ENCODE peak calls at places on chromosomes 4 and X, in five cellular contexts. X is endothelial cell of umbilical vein, N is transverse colon, P is prostate gland, F is GM23338. Z is an unnamed sample.

GRCh38 chr4:7740866-7741525 is 198.7 kb downstream of the AFAP1 start:
- DNase-seq in F (no peak), N (no peak), P (no peak), X (no peak), Z (no peak)

GRCh38 chrX:119427024-119427794 is 28.1 kb downstream of the SLC25A43 start:
- DNase-seq in N (peak), F (peak), X (no peak), P (no peak), Z (no peak)

GRCh38 chr4:6907658-6908191 is 1.9 kb upstream of the TBC1D14 start:
- DNase-seq in X (peak), N (peak), P (peak), F (peak), Z (peak)

GRCh38 chr4:129109965-129110824 is 14.2 kb downstream of the C4orf33 start:
- DNase-seq in P (no peak), F (peak), N (no peak), X (no peak), Z (no peak)

GRCh38 chrX:47706575-47706974 is 47.6 kb upstream of the UXT start:
- DNase-seq in P (no peak), N (no peak), X (no peak), F (no peak), Z (no peak)

GRCh38 chr4:152936446-152937279 is 540 bp downstream of the FHDC1 start:
- DNase-seq in F (peak), X (peak), N (peak), P (peak), Z (no peak)

GRCh38 chrX:24341795-24342194 is 18.6 kb upstream of the SUPT20HL1 start:
- DNase-seq in P (no peak), X (peak), N (no peak), F (no peak), Z (no peak)

GRCh38 chr4:19236473-19236872 is 1015.2 kb upstream of the SLIT2 start:
- DNase-seq in P (no peak), N (no peak), X (no peak), F (no peak), Z (no peak)

GRCh38 chr4:7427326-7428260 is 7.1 kb downstream of the PSAPL1 start:
- DNase-seq in F (no peak), N (peak), X (no peak), P (no peak), Z (peak)

GRCh38 chr4:187127456-187127855 is 403.8 kb upstream of the FAT1 start:
- DNase-seq in P (no peak), F (no peak), N (no peak), X (no peak), Z (no peak)

GRCh38 chrX:9847071-9847470 is 60.8 kb downstream of the SHROOM2 start:
- DNase-seq in N (no peak), P (no peak), F (no peak), X (peak), Z (no peak)

GRCh38 chrX:16188687-16189086 is 21.4 kb downstream of the MAGEB17 start:
- DNase-seq in X (peak), N (no peak), P (no peak), F (no peak), Z (no peak)

GRCh38 chr4:6892190-6892908 is 17.3 kb upstream of the TBC1D14 start:
- DNase-seq in X (no peak), N (peak), P (peak), F (peak), Z (peak)

GRCh38 chr4:114563536-114564315 is 34.9 kb upstream of the UGT8 start:
- DNase-seq in X (no peak), F (peak), P (no peak), N (no peak), Z (no peak)

GRCh38 chr4:108072300-108072699 is 82.6 kb downstream of the HADH start:
- DNase-seq in P (no peak), N (peak), X (no peak), F (no peak), Z (no peak)

GRCh38 chr4:48315728-48316630 is 25.4 kb upstream of the SLAIN2 start:
- DNase-seq in F (peak), X (peak), N (no peak), P (peak), Z (no peak)

GRCh38 chr4:151266542-151266941 is 10.4 kb upstream of the PRSS48 start:
- DNase-seq in N (no peak), X (peak), P (no peak), F (no peak), Z (no peak)

GRCh38 chr4:105572296-105572695 is 19.9 kb downstream of the ARHGEF38 start:
- DNase-seq in N (no peak), X (no peak), F (no peak), P (no peak), Z (no peak)

GRCh38 chrX:40061871-40062524 is 35.8 kb downstream of the BCOR start:
- DNase-seq in P (no peak), F (no peak), N (no peak), X (no peak), Z (no peak)

GRCh38 chrX:49184294-49185061 is 1.7 kb downstream of the PRICKLE3 start:
- DNase-seq in P (peak), F (peak), X (peak), N (peak), Z (peak)

GRCh38 chr4:134552063-134552462 is 350.5 kb upstream of the PABPC4L start:
- DNase-seq in X (no peak), N (no peak), P (no peak), F (peak), Z (no peak)

GRCh38 chr4:14650127-14650526 is 352.2 kb upstream of the CPEB2 start:
- DNase-seq in X (no peak), N (no peak), F (no peak), P (no peak), Z (no peak)

GRCh38 chr4:25770844-25771243 is 91.9 kb downstream of the SEL1L3 start:
- DNase-seq in N (no peak), P (no peak), X (no peak), F (no peak), Z (no peak)
- TF ChIP-seq POLR2AphosphoS5 in N (no peak), P (no peak), X (no peak), F (no peak), Z (no peak)

GRCh38 chrX:51892921-51893745 is at the start of gene MAGED1:
- DNase-seq in F (peak), N (peak), X (peak), P (peak), Z (peak)
- TF ChIP-seq POLR2AphosphoS5 in F (peak), N (peak), X (peak), P (peak), Z (peak)

GRCh38 chrX:93591398-93591797 is 82.0 kb downstream of the NAP1L3 start:
- DNase-seq in X (no peak), N (no peak), F (peak), P (no peak), Z (no peak)
- TF ChIP-seq POLR2AphosphoS5 in X (no peak), N (no peak), F (no peak), P (no peak), Z (no peak)

GRCh38 chr4:99413160-99413559 is 22.0 kb downstream of the ADH7 start:
- DNase-seq in F (no peak), N (no peak), X (no peak), P (no peak), Z (no peak)
- TF ChIP-seq POLR2AphosphoS5 in F (no peak), N (no peak), X (no peak), P (no peak), Z (no peak)

GRCh38 chr4:63632858-63633257 is 776.4 kb downstream of the TECRL start:
- DNase-seq in X (no peak), P (no peak), F (no peak), N (no peak), Z (no peak)
- TF ChIP-seq POLR2AphosphoS5 in X (no peak), P (no peak), F (no peak), N (no peak), Z (no peak)

GRCh38 chr4:123835852-123836251 is 439.3 kb downstream of the SPRY1 start:
- DNase-seq in P (no peak), F (no peak), X (no peak), N (no peak), Z (no peak)

GRCh38 chr4:123833156-123833555 is 436.6 kb downstream of the SPRY1 start:
- DNase-seq in P (no peak), X (peak), N (no peak), F (no peak), Z (no peak)

GRCh38 chr4:123830920-123831319 is 434.3 kb downstream of the SPRY1 start:
- DNase-seq in X (no peak), N (no peak), F (no peak), P (no peak), Z (no peak)

GRCh38 chr4:123836919-123837605 is 440.5 kb downstream of the SPRY1 start:
- DNase-seq in X (no peak), F (no peak), N (no peak), P (no peak), Z (no peak)

GRCh38 chr4:123832173-123833026 is 435.8 kb downstream of the SPRY1 start:
- DNase-seq in F (no peak), P (no peak), X (peak), N (peak), Z (peak)
- TF ChIP-seq POLR2AphosphoS5 in F (no peak), P (no peak), X (peak), N (peak), Z (peak)

Z was measured in sigmoid colon.